ENCODE peak calls at places on chromosomes 12 and 14, in ten cellular contexts. U, P, Y, E, X, C, A, K, I and J are unnamed samples.

GRCh38 chr14:34420547-34421150 is 41.4 kb downstream of the SPTSSA start:
- DNase-seq in U (no peak), P (no peak), Y (no peak), E (no peak), X (no peak), C (peak; percentile 44), A (no peak), K (no peak), I (no peak), J (no peak)

GRCh38 chr12:49346659-49347306 is at the start of gene DNAJC22:
- DNase-seq in U (peak; percentile 50), P (peak; percentile 47), Y (no peak), E (no peak), X (no peak), C (peak; percentile 14), A (no peak), K (peak; percentile 62), I (peak; percentile 7), J (no peak)

GRCh38 chr12:21780786-21781185 is 6.3 kb upstream of the KCNJ8 start:
- DNase-seq in U (no peak), P (no peak), Y (no peak), E (no peak), X (no peak), C (peak; percentile 17), A (no peak), K (no peak), I (no peak), J (no peak)

GRCh38 chr14:50348933-50349332 is 36.8 kb downstream of the DMAC2L start:
- DNase-seq in U (no peak), P (no peak), Y (no peak), E (no peak), X (no peak), C (no peak), A (no peak), K (no peak), I (no peak), J (no peak)

GRCh38 chr12:6234906-6235305 is 34.7 kb downstream of the CD9 start:
- DNase-seq in U (no peak), P (no peak), Y (no peak), E (no peak), X (no peak), C (no peak), A (no peak), K (no peak), I (no peak), J (no peak)

GRCh38 chr14:61489932-61490331 is 168.6 kb downstream of the PRKCH start:
- DNase-seq in U (peak; percentile 32), P (no peak), Y (no peak), E (no peak), X (no peak), C (no peak), A (no peak), K (no peak), I (no peak), J (peak; percentile 51)

GRCh38 chr12:3150820-3151590 is 73.8 kb downstream of the TSPAN9 start:
- DNase-seq in U (no peak), P (peak; percentile 73), Y (peak; percentile 25), E (no peak), X (no peak), C (no peak), A (no peak), K (no peak), I (no peak), J (no peak)

GRCh38 chr14:99261916-99262787 is 9.8 kb downstream of the BCL11B start:
- DNase-seq in U (no peak), P (no peak), Y (no peak), E (no peak), X (no peak), C (no peak), A (no peak), K (no peak), I (no peak), J (no peak)

GRCh38 chr12:83573676-83574075 is 887.0 kb downstream of the TMTC2 start:
- DNase-seq in U (peak; percentile 88), P (peak; percentile 64), Y (no peak), E (no peak), X (no peak), C (peak; percentile 95), A (no peak), K (no peak), I (no peak), J (no peak)

GRCh38 chr14:94536836-94537235 is 24.4 kb upstream of the SERPINA4 start:
- DNase-seq in U (peak; percentile 5), P (peak; percentile 57), Y (peak; percentile 53), E (no peak), X (no peak), C (peak; percentile 25), A (no peak), K (no peak), I (no peak), J (no peak)

GRCh38 chr12:107129315-107129930 is 36.1 kb upstream of the CRY1 start:
- DNase-seq in U (no peak), P (no peak), Y (no peak), E (no peak), X (no peak), C (no peak), A (no peak), K (no peak), I (no peak), J (no peak)

GRCh38 chr14:70660967-70661871 is 19.5 kb downstream of the TTC9 start:
- DNase-seq in U (no peak), P (no peak), Y (no peak), E (no peak), X (no peak), C (no peak), A (no peak), K (no peak), I (no peak), J (no peak)

GRCh38 chr12:92034083-92034482 is 111.6 kb downstream of the BTG1 start:
- DNase-seq in U (no peak), P (no peak), Y (no peak), E (no peak), X (no peak), C (peak; percentile 46), A (no peak), K (no peak), I (no peak), J (no peak)
- H3K4me3 ChIP-seq in U (no peak overlapping the region), P (no peak overlapping the region), Y (no peak overlapping the region), E (no peak overlapping the region), X (no peak overlapping the region), C (no peak overlapping the region), A (no peak overlapping the region), K (no peak overlapping the region), I (peak overlapping the region; percentile 64), J (no peak overlapping the region)

GRCh38 chr12:81332054-81332453 is 254.2 kb downstream of the ACSS3 start:
- DNase-seq in U (no peak), P (no peak), Y (no peak), E (no peak), X (no peak), C (no peak), A (no peak), K (no peak), I (no peak), J (no peak)

GRCh38 chr12:81329088-81329487 is 251.2 kb downstream of the ACSS3 start:
- DNase-seq in U (peak; percentile 7), P (peak; percentile 35), Y (no peak), E (no peak), X (peak; percentile 15), C (peak; percentile 72), A (no peak), K (no peak), I (peak; percentile 35), J (no peak)

GRCh38 chr12:81330480-81330879 is 252.6 kb downstream of the ACSS3 start:
- DNase-seq in U (no peak), P (peak; percentile 26), Y (peak; percentile 17), E (no peak), X (no peak), C (no peak), A (no peak), K (no peak), I (no peak), J (no peak)

GRCh38 chr12:81327458-81327857 is 249.6 kb downstream of the ACSS3 start:
- DNase-seq in U (no peak), P (no peak), Y (no peak), E (no peak), X (no peak), C (no peak), A (no peak), K (no peak), I (no peak), J (no peak)
- TF ChIP-seq CTCF in U (no peak), P (no peak), Y (no peak), E (no peak), X (no peak), C (no peak), A (no peak), K (no peak), I (no peak), J (no peak)

GRCh38 chr12:269216-269615 is 6.6 kb upstream of the SLC6A13 start:
- DNase-seq in U (no peak), P (peak; percentile 79), Y (peak; percentile 49), E (no peak), X (no peak), C (no peak), A (no peak), K (no peak), I (no peak), J (no peak)

GRCh38 chr12:267581-268482 is 5.2 kb upstream of the SLC6A13 start:
- DNase-seq in U (no peak), P (peak; percentile 30), Y (no peak), E (no peak), X (no peak), C (no peak), A (no peak), K (no peak), I (no peak), J (no peak)

GRCh38 chr12:268483-268840 is 5.8 kb upstream of the SLC6A13 start:
- DNase-seq in U (no peak), P (no peak), Y (no peak), E (no peak), X (no peak), C (no peak), A (no peak), K (no peak), I (no peak), J (no peak)

GRCh38 chr12:272942-273906 is 10.6 kb upstream of the SLC6A13 start:
- DNase-seq in U (no peak), P (peak; percentile 69), Y (peak; percentile 35), E (no peak), X (no peak), C (peak; percentile 69), A (no peak), K (no peak), I (no peak), J (no peak)

GRCh38 chr12:271165-271564 is 8.5 kb upstream of the SLC6A13 start:
- DNase-seq in U (no peak), P (no peak), Y (no peak), E (no peak), X (no peak), C (no peak), A (no peak), K (no peak), I (no peak), J (no peak)
- H3K4me3 ChIP-seq in U (no peak overlapping the region), P (no peak overlapping the region), Y (no peak overlapping the region), E (no peak overlapping the region), X (no peak overlapping the region), C (no peak overlapping the region), A (no peak overlapping the region), K (no peak overlapping the region), I (no peak overlapping the region), J (no peak overlapping the region)

DNA sequence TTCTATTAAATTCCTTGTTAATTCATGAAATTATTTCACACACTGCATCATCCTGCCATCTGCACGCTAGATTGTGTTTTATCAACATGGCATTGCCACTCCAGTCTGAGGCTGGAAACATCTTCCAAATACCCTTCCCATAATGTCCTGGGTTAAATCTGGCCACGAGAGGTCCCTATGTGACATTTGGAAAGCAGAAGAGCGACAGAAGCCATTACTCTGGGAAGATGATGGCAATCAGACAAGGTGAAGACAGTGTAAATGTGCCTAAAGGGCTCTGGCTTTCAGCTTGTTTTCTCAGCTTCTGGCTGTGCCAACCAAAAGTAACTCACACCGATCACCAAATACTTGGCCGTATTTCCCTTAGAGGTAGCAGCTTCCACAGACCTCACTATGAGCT is 144.8 kb downstream of the CAPZA3 start:
- DNase-seq in U (peak; percentile 17), P (no peak), Y (no peak), E (no peak), X (no peak), C (no peak), A (no peak), K (no peak), I (no peak), J (no peak)
- TF ChIP-seq CTCF in U (peak; percentile 42), P (no peak), Y (peak; percentile 44), E (no peak), X (no peak), C (no peak), A (no peak), K (no peak), I (no peak), J (no peak)